ENCODE peak calls at places on chromosomes 12 and 14, in four cellular contexts. O, L, Z and J are unnamed samples.

GRCh38 chr12:131529196-131530040 is 181.5 kb upstream of the SFSWAP start:
- DNase-seq in O (no peak), L (no peak), Z (no peak), J (no peak)

GRCh38 chr12:49942921-49943662 is 7.4 kb upstream of the AQP2 start:
- DNase-seq in O (no peak), L (no peak), Z (no peak), J (peak; percentile 38)

GRCh38 chr12:132351751-132352495 is 22.5 kb upstream of the GALNT9 start:
- DNase-seq in O (no peak), L (no peak), Z (no peak), J (no peak)

GRCh38 chr14:78010688-78011087 is 159.5 kb upstream of the NRXN3 start:
- DNase-seq in O (no peak), L (peak; percentile 5), Z (no peak), J (no peak)

GRCh38 chr12:121576851-121577391 is 3.9 kb downstream of the KDM2B start:
- DNase-seq in O (peak; percentile 78), L (peak; percentile 95), Z (peak; percentile 97), J (peak; percentile 87)

GRCh38 chr12:108515916-108516315 is 839 bp downstream of the FICD start:
- DNase-seq in O (no peak), L (no peak), Z (peak; percentile 8), J (no peak)

GRCh38 chr14:89386214-89386886 is 30.7 kb downstream of the FOXN3 start:
- DNase-seq in O (no peak), L (peak; percentile 22), Z (no peak), J (peak; percentile 2)

GRCh38 chr14:75257241-75257640 is 21.4 kb upstream of the FOS start:
- DNase-seq in O (no peak), L (peak; percentile 37), Z (no peak), J (no peak)

GRCh38 chr14:58491593-58491992 is 64.1 kb downstream of the KIAA0586 start:
- DNase-seq in O (no peak), L (peak; percentile 45), Z (no peak), J (no peak)

GRCh38 chr12:401235-402126 is at the start of gene CCDC77:
- DNase-seq in O (peak; percentile 80), L (peak; percentile 88), Z (peak; percentile 96), J (peak; percentile 97)

GRCh38 chr14:52998376-52999010 is 47.6 kb upstream of the FERMT2 start:
- DNase-seq in O (no peak), L (peak; percentile 97), Z (no peak), J (no peak)

GRCh38 chr12:252634-253033 is 10.0 kb downstream of the SLC6A13 start:
- DNase-seq in O (no peak), L (no peak), Z (no peak), J (no peak)

GRCh38 chr14:68210729-68211299 is 391.2 kb downstream of the RAD51B start:
- DNase-seq in O (no peak), L (peak; percentile 99), Z (no peak), J (no peak)

GRCh38 chr12:77299001-77299400 is 233.6 kb upstream of the E2F7 start:
- DNase-seq in O (no peak), L (no peak), Z (no peak), J (no peak)

GRCh38 chr14:24670594-24670993 is 36.6 kb upstream of the GZMB start:
- DNase-seq in O (no peak), L (no peak), Z (no peak), J (no peak)

GRCh38 chr12:80187660-80188090 is 88.3 kb downstream of the OTOGL start:
- DNase-seq in O (no peak), L (peak; percentile 41), Z (peak; percentile 32), J (no peak)

GRCh38 chr12:94849411-94849976 is 154.0 kb downstream of the NDUFA12 start:
- DNase-seq in O (no peak), L (no peak), Z (peak; percentile 37), J (peak; percentile 64)

GRCh38 chr14:49193365-49194050 is 392.7 kb downstream of the RPS29 start:
- DNase-seq in O (no peak), L (no peak), Z (no peak), J (no peak)

GRCh38 chr14:33568935-33569579 is 381.8 kb downstream of the EGLN3 start:
- DNase-seq in O (no peak), L (no peak), Z (no peak), J (no peak)
- H3K27ac ChIP-seq in O (no peak overlapping the region), L (no peak overlapping the region), Z (no peak overlapping the region), J (no peak overlapping the region)

GRCh38 chr12:110582286-110583136 is 607 bp downstream of the PPTC7 start:
- DNase-seq in O (no peak), L (peak; percentile 33), Z (peak; percentile 62), J (peak; percentile 58)
- H2BK5ac ChIP-seq in O (no peak overlapping the region), L (peak overlapping the region; percentile 47), Z (no peak overlapping the region), J (no peak overlapping the region)

GRCh38 chr12:52285172-52285745 is 6.1 kb downstream of the KRT81 start:
- DNase-seq in O (no peak), L (peak; percentile 19), Z (no peak), J (no peak)

GRCh38 chr12:52280796-52281560 is 6.5 kb downstream of the KRT86 start:
- DNase-seq in O (no peak), L (peak; percentile 97), Z (no peak), J (no peak)

GRCh38 chr12:52284562-52285171 is 6.7 kb downstream of the KRT81 start:
- DNase-seq in O (no peak), L (no peak), Z (no peak), J (no peak)

GRCh38 chr12:52291267-52291935 is at the start of gene KRT81:
- DNase-seq in O (no peak), L (no peak), Z (no peak), J (peak; percentile 51)

GRCh38 chr12:52285851-52286530 is 5.3 kb downstream of the KRT81 start:
- DNase-seq in O (no peak), L (no peak), Z (no peak), J (peak; percentile 31)
- H4K5ac ChIP-seq in O (no peak overlapping the region), L (no peak overlapping the region), Z (no peak overlapping the region), J (no peak overlapping the region)

DNA sequence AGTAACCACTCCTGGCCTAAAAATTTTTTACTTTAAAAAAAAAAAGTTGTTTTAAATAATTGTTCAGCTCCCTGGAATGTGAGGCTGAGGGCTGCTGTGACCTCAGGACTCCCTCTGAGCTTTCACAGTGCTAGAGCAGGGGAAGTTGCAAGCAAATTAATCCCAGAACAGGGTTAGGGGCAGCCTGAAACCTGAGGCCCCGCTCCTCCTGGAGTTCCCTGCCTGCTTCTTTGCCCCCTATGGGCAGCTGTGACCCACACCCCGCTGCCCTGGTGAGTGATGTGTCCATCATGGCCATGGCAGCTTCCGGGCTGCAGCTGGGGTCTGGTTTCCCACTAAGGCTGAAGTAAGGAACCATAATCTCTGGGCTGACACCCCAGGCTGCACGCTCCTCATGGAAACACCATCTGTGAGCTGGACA is 9.5 kb downstream of the RITA1 start:
- DNase-seq in O (no peak), L (peak; percentile 73), Z (no peak), J (no peak)
- H3K27ac ChIP-seq in O (no peak overlapping the region), L (peak overlapping the region; percentile 77), Z (no peak overlapping the region), J (no peak overlapping the region)